ENCODE peak calls at places on chromosomes 7 and 10, in four cellular contexts. C is IMR-90, F is SK-N-SH, N is fibroblast of lung. G is an unnamed sample. For H3K4me1, the result is how much of the 10 kb centered on the place peaks cover.

GRCh38 chr7:66296001-66296521 is 90.9 kb downstream of the TPST1 start:
- DNase-seq in N (peak), C (peak), F (no peak), G (no peak)

GRCh38 chr7:53111061-53111460 is 75.6 kb downstream of the POM121L12 start:
- DNase-seq in N (peak), F (no peak), C (no peak), G (no peak)

GRCh38 chr10:116809528-116810500 is 39.5 kb upstream of the ENO4 start:
- DNase-seq in N (no peak), F (peak), C (no peak), G (no peak)

GRCh38 chr7:42170724-42171123 is 66.3 kb downstream of the GLI3 start:
- DNase-seq in N (peak), F (no peak), C (peak), G (no peak)

GRCh38 chr7:97418312-97418711 is 300.8 kb downstream of the SDHAF3 start:
- DNase-seq in N (no peak), F (peak), C (no peak), G (no peak)

GRCh38 chr10:130018253-130018652 is 54.2 kb upstream of the EBF3 start:
- DNase-seq in C (peak), F (no peak), N (peak), G (no peak)

GRCh38 chr7:112143567-112143966 is 62.6 kb downstream of the DOCK4 start:
- DNase-seq in F (no peak), N (peak), C (peak), G (no peak)

GRCh38 chr7:29494350-29494749 is 69.3 kb upstream of the PRR15 start:
- DNase-seq in N (peak), F (no peak), C (no peak), G (no peak)

GRCh38 chr10:6667679-6668270 is 87.7 kb upstream of the PRKCQ start:
- DNase-seq in N (peak), F (peak), C (peak), G (no peak)

GRCh38 chr7:105647591-105647990 is 66.3 kb upstream of the EFCAB10 start:
- DNase-seq in F (no peak), C (no peak), N (no peak), G (no peak)

GRCh38 chr10:29555091-29555745 is 79.6 kb downstream of the SVIL start:
- DNase-seq in F (no peak), C (peak), N (peak), G (no peak)

GRCh38 chr10:129424978-129425377 is 42.1 kb upstream of the MGMT start:
- DNase-seq in F (no peak), N (no peak), C (no peak), G (no peak)

GRCh38 chr7:109322833-109323232 is 753.2 kb downstream of the DNAJB9 start:
- DNase-seq in N (no peak), F (no peak), C (no peak), G (no peak)

GRCh38 chr10:120949511-120950102 is 98.4 kb downstream of the WDR11 start:
- DNase-seq in F (no peak), C (no peak), N (peak), G (no peak)

GRCh38 chr10:35821339-35821911 is 179.3 kb upstream of the FZD8 start:
- DNase-seq in C (no peak), N (peak), F (no peak), G (no peak)

GRCh38 chr10:30510932-30511700 is 77.1 kb downstream of the MAP3K8 start:
- DNase-seq in F (no peak), N (peak), C (no peak), G (no peak)

GRCh38 chr7:102079140-102080002 is 207.3 kb upstream of the SH2B2 start:
- DNase-seq in C (no peak), N (no peak), F (no peak), G (no peak)

GRCh38 chr7:27329917-27330316 is 87.3 kb downstream of the EVX1 start:
- DNase-seq in F (peak), N (no peak), C (no peak), G (no peak)

GRCh38 chr10:69614130-69614529 is 15.9 kb upstream of the FAM241B start:
- DNase-seq in F (no peak), N (no peak), C (no peak), G (no peak)

GRCh38 chr7:129238546-129238945 is 13.7 kb downstream of the AHCYL2 start:
- DNase-seq in C (no peak), F (no peak), N (no peak), G (no peak)

GRCh38 chr10:11176746-11177145 is 159.1 kb downstream of the CELF2 start:
- DNase-seq in N (no peak), F (no peak), C (no peak), G (no peak)

GRCh38 chr7:132580277-132580676 is 4.0 kb upstream of the PLXNA4 start:
- DNase-seq in F (peak), N (peak), C (no peak), G (no peak)

GRCh38 chr10:79904671-79905321 is 44.1 kb downstream of the SFTPD start:
- DNase-seq in N (peak), C (peak), F (peak), G (no peak)

GRCh38 chr10:98444314-98445006 is 2.3 kb downstream of the HPS1 start:
- DNase-seq in C (no peak), F (no peak), N (no peak), G (no peak)
- H3K4me3 ChIP-seq in C (no peak), F (no peak), N (no peak), G (no peak)

DNA sequence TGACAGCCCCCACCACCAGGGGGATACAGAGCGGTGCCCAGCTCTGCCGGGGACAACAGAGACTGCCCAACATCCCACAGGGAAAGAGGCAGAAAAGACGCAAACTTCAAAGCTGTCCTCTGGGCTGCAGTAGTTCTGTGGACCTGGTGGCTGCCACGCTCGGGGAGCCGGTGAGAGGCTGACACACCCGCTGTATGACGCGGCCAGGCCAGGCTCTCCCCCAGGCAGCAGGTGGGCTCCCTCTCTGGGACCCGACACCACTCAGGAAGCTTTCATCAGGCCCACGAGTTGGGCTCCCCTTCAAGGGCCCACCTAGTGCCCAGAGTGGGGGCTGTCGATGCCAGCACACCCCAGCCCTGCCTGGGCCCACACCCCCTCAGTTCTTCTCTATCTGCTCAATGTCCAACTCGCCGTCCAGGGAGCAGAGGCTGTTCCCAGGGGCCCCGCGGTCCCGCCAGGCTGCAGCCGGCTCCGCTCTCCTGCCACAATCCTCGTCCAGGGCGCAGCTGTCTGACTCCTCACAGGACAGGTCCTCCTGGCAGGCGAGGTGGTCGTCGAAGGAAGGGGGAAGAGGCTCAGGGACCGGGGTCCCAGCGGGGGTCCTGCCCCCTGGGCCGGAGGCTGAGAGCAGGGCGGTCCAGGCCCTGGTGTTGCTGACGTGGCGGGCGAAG is 121.2 kb downstream of the FAM53B start:
- DNase-seq in F (no peak), N (no peak), C (no peak), G (no peak)
- H3K4me1 ChIP-seq in F (under half), N (under half), C (under half), G (under half)

GRCh38 chr10:38740102-38740501 is 646.0 kb downstream of the ZNF37A start:
- DNase-seq in C (no peak), F (no peak), N (no peak), G (no peak)
- TF ChIP-seq CTCF in C (no peak), F (no peak), N (no peak), G (no peak)

GRCh38 chr7:2037301-2037804 is 195.4 kb downstream of the MAD1L1 start:
- DNase-seq in C (peak), N (no peak), F (peak), G (peak)
- H3K4me3 ChIP-seq in C (peak), N (peak), F (no peak), G (no peak)

DNA sequence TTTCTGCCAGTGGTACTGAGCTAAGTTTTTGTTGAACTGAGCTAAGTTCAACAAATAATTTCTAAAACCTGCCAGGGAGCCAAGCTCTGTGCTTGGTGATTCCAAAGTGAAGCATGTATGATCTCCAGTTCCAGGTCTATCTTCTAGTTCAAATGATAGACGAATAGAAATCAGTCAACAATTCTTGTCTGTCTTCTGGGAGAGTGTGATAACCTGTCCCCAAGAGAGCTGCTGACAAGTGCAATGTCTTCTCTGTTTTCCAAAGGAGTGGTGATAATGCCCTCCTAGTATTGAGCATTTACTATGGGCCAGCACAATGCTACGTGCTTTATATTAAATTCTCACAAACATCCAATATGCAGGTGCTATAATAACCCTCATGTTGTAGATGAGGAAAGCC is 10.2 kb downstream of the MXI1 start:
- DNase-seq in C (no peak), F (no peak), N (no peak), G (no peak)
- H3K4me1 ChIP-seq in C (under half), F (under half), N (under half), G (under half)

GRCh38 chr7:72493850-72494661 is 81.9 kb upstream of the CALN1 start:
- DNase-seq in C (peak), F (peak), N (peak), G (no peak)
- TF ChIP-seq CTCF in C (peak), F (peak), N (peak), G (peak)